ENCODE peak calls at places on chromosomes 3 and 15, in six cellular contexts. Q is body of pancreas, N is cardiac muscle cell, C is adrenal gland, P is fibroblast of lung, Z is MM.1S. W is an unnamed sample.
A peak's percentile ranks its signal among the peaks of the same experiment; 100 is the strongest.

GRCh38 chr3:58151637-58152036 is 59.1 kb downstream of the DNASE1L3 start:
- DNase-seq in Q (no peak), N (no peak), C (peak; percentile 66), P (no peak), Z (no peak), W (peak; percentile 80)

GRCh38 chr3:130950641-130951040 is 56.8 kb downstream of the ATP2C1 start:
- DNase-seq in Q (no peak), N (peak; percentile 37), C (no peak), P (peak; percentile 60), Z (no peak), W (no peak)

GRCh38 chr3:187165144-187165543 is 25.8 kb upstream of the RPL39L start:
- DNase-seq in Q (peak; percentile 28), N (peak; percentile 73), C (no peak), P (peak; percentile 66), Z (peak; percentile 85), W (no peak)

GRCh38 chr3:161503271-161503670 is 6.7 kb downstream of the OTOL1 start:
- DNase-seq in Q (no peak), N (no peak), C (no peak), P (no peak), Z (no peak), W (no peak)

GRCh38 chr3:124597979-124598378 is 132.3 kb upstream of the UMPS start:
- DNase-seq in Q (no peak), N (no peak), C (no peak), P (no peak), Z (no peak), W (no peak)

GRCh38 chr3:23331141-23331935 is 128.2 kb downstream of the UBE2E2 start:
- DNase-seq in Q (no peak), N (no peak), C (no peak), P (no peak), Z (no peak), W (no peak)

GRCh38 chr3:58723197-58723596 is 56.6 kb upstream of the FAM3D start:
- DNase-seq in Q (no peak), N (peak; percentile 4), C (no peak), P (peak; percentile 60), Z (no peak), W (no peak)

GRCh38 chr3:130077636-130078035 is 4.0 kb upstream of the ALG1L2 start:
- DNase-seq in Q (no peak), N (no peak), C (no peak), P (no peak), Z (no peak), W (no peak)

GRCh38 chr3:38782148-38782547 is 33.9 kb downstream of the SCN10A start:
- DNase-seq in Q (no peak), N (peak; percentile 25), C (no peak), P (no peak), Z (no peak), W (no peak)

GRCh38 chr3:111069974-111070751 is 1.5 kb upstream of the NECTIN3 start:
- DNase-seq in Q (peak; percentile 22), N (peak; percentile 18), C (peak; percentile 64), P (peak; percentile 31), Z (no peak), W (no peak)

GRCh38 chr3:105085506-105085905 is 281.2 kb upstream of the ALCAM start:
- DNase-seq in Q (no peak), N (no peak), C (no peak), P (peak; percentile 20), Z (no peak), W (no peak)

GRCh38 chr3:155352900-155353490 is 59.5 kb upstream of the STRIT1 start:
- DNase-seq in Q (no peak), N (peak; percentile 50), C (no peak), P (peak; percentile 57), Z (peak; percentile 68), W (no peak)

GRCh38 chr3:23806322-23807160 is 786 bp downstream of the UBE2E1 start:
- DNase-seq in Q (peak; percentile 19), N (no peak), C (no peak), P (peak; percentile 31), Z (no peak), W (peak; percentile 34)

GRCh38 chr3:10575601-10576160 is 70.3 kb upstream of the ATP2B2 start:
- DNase-seq in Q (no peak), N (no peak), C (no peak), P (no peak), Z (no peak), W (no peak)

GRCh38 chr3:126125341-126125740 is 41.4 kb upstream of the SLC41A3 start:
- DNase-seq in Q (peak; percentile 8), N (no peak), C (peak; percentile 29), P (no peak), Z (no peak), W (peak; percentile 1)

GRCh38 chr3:146705205-146705604 is 100.1 kb upstream of the PLSCR5 start:
- DNase-seq in Q (no peak), N (no peak), C (no peak), P (no peak), Z (no peak), W (no peak)

GRCh38 chr3:175187586-175187985 is 328.5 kb downstream of the NAALADL2 start:
- DNase-seq in Q (no peak), N (no peak), C (no peak), P (no peak), Z (no peak), W (no peak)

GRCh38 chr15:22887157-22887951 is 48.9 kb downstream of the NIPA2 start:
- DNase-seq in Q (no peak), N (peak; percentile 42), C (peak; percentile 62), P (peak; percentile 83), Z (no peak), W (no peak)

GRCh38 chr15:66733976-66734375 is 31.9 kb downstream of the SMAD6 start:
- DNase-seq in Q (no peak), N (no peak), C (peak; percentile 64), P (no peak), Z (no peak), W (no peak)

GRCh38 chr3:171811059-171811912 is 1.0 kb upstream of the PLD1 start:
- DNase-seq in Q (no peak), N (peak; percentile 97), C (no peak), P (peak; percentile 99), Z (no peak), W (no peak)

GRCh38 chr3:120622870-120623718 is 27.0 kb downstream of the NDUFB4 start:
- DNase-seq in Q (no peak), N (no peak), C (no peak), P (no peak), Z (peak; percentile 53), W (no peak)

GRCh38 chr3:56790016-56790950 is 11.5 kb downstream of the ARHGEF3 start:
- DNase-seq in Q (no peak), N (no peak), C (peak; percentile 70), P (no peak), Z (no peak), W (no peak)

GRCh38 chr15:29132786-29133185 is 136.8 kb downstream of the NSMCE3 start:
- DNase-seq in Q (no peak), N (no peak), C (no peak), P (no peak), Z (no peak), W (no peak)

GRCh38 chr3:70815817-70816216 is 503.4 kb upstream of the MDFIC2 start:
- DNase-seq in Q (no peak), N (no peak), C (no peak), P (no peak), Z (no peak), W (no peak)

GRCh38 chr3:70820397-70820796 is 508.0 kb upstream of the MDFIC2 start:
- DNase-seq in Q (no peak), N (no peak), C (no peak), P (no peak), Z (no peak), W (no peak)

GRCh38 chr3:70813306-70813705 is 500.9 kb upstream of the MDFIC2 start:
- DNase-seq in Q (no peak), N (no peak), C (no peak), P (no peak), Z (no peak), W (no peak)

GRCh38 chr3:70818145-70818544 is 505.7 kb upstream of the MDFIC2 start:
- DNase-seq in Q (no peak), N (no peak), C (no peak), P (no peak), Z (no peak), W (no peak)

GRCh38 chr3:70816346-70816745 is 503.9 kb upstream of the MDFIC2 start:
- DNase-seq in Q (no peak), N (no peak), C (no peak), P (no peak), Z (no peak), W (no peak)
- TF ChIP-seq CTCF in Q (no peak), N (no peak), C (no peak), P (no peak), Z (no peak), W (no peak)

GRCh38 chr15:52445553-52445952 is 83.1 kb downstream of the MYO5A start:
- DNase-seq in Q (no peak), N (no peak), C (peak; percentile 62), P (no peak), Z (no peak), W (no peak)
- H3K27me3 ChIP-seq in Q (no peaks in the 10 kb centered on the region), N (no peaks in the 10 kb centered on the region), C (no peaks in the 10 kb centered on the region), P (no peaks in the 10 kb centered on the region), Z (no peaks in the 10 kb centered on the region), W (no peaks in the 10 kb centered on the region)

GRCh38 chr15:85462029-85462428 is 81.6 kb downstream of the AKAP13 start:
- DNase-seq in Q (no peak), N (no peak), C (no peak), P (no peak), Z (no peak), W (no peak)

GRCh38 chr15:85455851-85456250 is 75.4 kb downstream of the AKAP13 start:
- DNase-seq in Q (no peak), N (no peak), C (no peak), P (no peak), Z (no peak), W (no peak)

GRCh38 chr15:85456798-85457197 is 76.4 kb downstream of the AKAP13 start:
- DNase-seq in Q (no peak), N (no peak), C (no peak), P (no peak), Z (no peak), W (no peak)

GRCh38 chr15:85457392-85457968 is 77.1 kb downstream of the AKAP13 start:
- DNase-seq in Q (no peak), N (no peak), C (no peak), P (no peak), Z (no peak), W (no peak)

DNA sequence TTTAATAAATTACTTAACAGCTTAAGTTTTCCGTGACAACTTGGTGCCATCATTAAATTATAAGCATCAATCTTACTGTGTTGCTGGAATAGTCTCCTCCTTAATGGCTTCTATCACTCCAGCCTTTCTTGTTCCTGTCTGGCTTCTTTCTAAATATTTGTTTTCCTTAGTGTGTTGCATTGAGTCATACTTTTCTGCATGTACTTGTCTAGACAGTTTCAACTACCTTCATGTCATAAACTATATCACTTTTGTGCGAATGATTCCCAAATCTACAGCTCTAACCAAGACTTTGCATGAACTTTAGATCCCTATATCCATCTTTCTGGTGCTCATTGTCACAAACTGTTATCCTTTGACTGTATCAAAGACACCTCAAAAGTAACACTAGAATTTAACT is 78.4 kb downstream of the AKAP13 start:
- DNase-seq in Q (no peak), N (no peak), C (no peak), P (no peak), Z (no peak), W (no peak)
- H3K9me3 ChIP-seq in Q (no peaks in the 10 kb centered on the region), N (no peaks in the 10 kb centered on the region), C (no peaks in the 10 kb centered on the region), P (no peaks in the 10 kb centered on the region), Z (no peaks in the 10 kb centered on the region), W (no peaks in the 10 kb centered on the region)

DNA sequence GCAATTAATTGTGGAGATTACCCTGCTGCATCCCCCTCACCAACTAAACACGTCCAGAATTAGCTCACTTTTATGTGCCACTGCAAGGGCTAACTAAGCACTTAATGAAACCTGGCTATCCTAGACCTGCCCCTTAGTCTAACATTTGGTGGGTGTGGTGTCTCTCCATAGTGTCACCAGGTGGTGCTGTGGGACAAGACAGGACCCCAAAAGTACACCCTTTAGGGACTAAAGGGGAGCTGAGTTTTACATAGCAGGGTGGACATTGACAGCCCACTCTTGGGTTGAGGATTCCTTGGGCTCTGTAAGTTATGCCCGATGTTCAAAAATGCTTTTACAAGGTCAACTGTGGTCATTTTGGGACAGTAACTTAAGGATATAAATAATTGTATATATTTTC is 5.7 kb downstream of the DUT start:
- DNase-seq in Q (no peak), N (peak; percentile 13), C (no peak), P (peak; percentile 12), Z (peak; percentile 27), W (no peak)
- TF ChIP-seq CTCF in Q (no peak), N (peak; percentile 29), C (no peak), P (peak; percentile 38), Z (peak; percentile 40), W (peak; percentile 19)